ENCODE peak calls at places on chromosomes 11 and 22, in ten cellular contexts. One of them, this sample, is unnamed.

GRCh38 chr22:31532060-31532459 is 35.7 kb downstream of the SFI1 start:
- DNase-seq in dorsolateral prefrontal cortex: no peak
- DNase-seq in nephron progenitor cell: no peak
- DNase-seq in mesothelial cell of epicardium: no peak
- DNase-seq in choroid plexus epithelial cell: peak; percentile 15
- DNase-seq in chondrocyte: no peak
- DNase-seq in endothelial cell: no peak
- DNase-seq in lower lobe of right lung: no peak
- DNase-seq in heart left ventricle: no peak
- DNase-seq in GM10248: no peak
- DNase-seq in this sample: no peak

GRCh38 chr11:10351768-10352641 is 47.1 kb downstream of the ADM start:
- DNase-seq in dorsolateral prefrontal cortex: no peak
- DNase-seq in nephron progenitor cell: no peak
- DNase-seq in mesothelial cell of epicardium: no peak
- DNase-seq in choroid plexus epithelial cell: peak; percentile 92
- DNase-seq in chondrocyte: no peak
- DNase-seq in endothelial cell: peak; percentile 43
- DNase-seq in lower lobe of right lung: no peak
- DNase-seq in heart left ventricle: peak; percentile 79
- DNase-seq in GM10248: no peak
- DNase-seq in this sample: peak; percentile 55

GRCh38 chr22:37063436-37064420 is 12.2 kb downstream of the KCTD17 start:
- DNase-seq in dorsolateral prefrontal cortex: no peak
- DNase-seq in nephron progenitor cell: no peak
- DNase-seq in mesothelial cell of epicardium: no peak
- DNase-seq in choroid plexus epithelial cell: no peak
- DNase-seq in chondrocyte: no peak
- DNase-seq in endothelial cell: no peak
- DNase-seq in lower lobe of right lung: no peak
- DNase-seq in heart left ventricle: no peak
- DNase-seq in GM10248: no peak
- DNase-seq in this sample: no peak

GRCh38 chr11:104254347-104254746 is 90.4 kb upstream of the PDGFD start:
- DNase-seq in dorsolateral prefrontal cortex: no peak
- DNase-seq in nephron progenitor cell: peak; percentile 50
- DNase-seq in mesothelial cell of epicardium: no peak
- DNase-seq in choroid plexus epithelial cell: peak; percentile 67
- DNase-seq in chondrocyte: no peak
- DNase-seq in endothelial cell: peak; percentile 77
- DNase-seq in lower lobe of right lung: no peak
- DNase-seq in heart left ventricle: peak; percentile 18
- DNase-seq in GM10248: peak; percentile 18
- DNase-seq in this sample: peak; percentile 77

GRCh38 chr22:37157516-37158289 is 8.0 kb upstream of the IL2RB start:
- DNase-seq in dorsolateral prefrontal cortex: no peak
- DNase-seq in nephron progenitor cell: no peak
- DNase-seq in mesothelial cell of epicardium: no peak
- DNase-seq in choroid plexus epithelial cell: no peak
- DNase-seq in chondrocyte: no peak
- DNase-seq in endothelial cell: no peak
- DNase-seq in lower lobe of right lung: no peak
- DNase-seq in heart left ventricle: no peak
- DNase-seq in GM10248: no peak
- DNase-seq in this sample: no peak

GRCh38 chr11:43567396-43567975 is 113.1 kb upstream of the HSD17B12 start:
- DNase-seq in dorsolateral prefrontal cortex: no peak
- DNase-seq in nephron progenitor cell: no peak
- DNase-seq in mesothelial cell of epicardium: no peak
- DNase-seq in choroid plexus epithelial cell: peak; percentile 83
- DNase-seq in chondrocyte: no peak
- DNase-seq in endothelial cell: no peak
- DNase-seq in lower lobe of right lung: no peak
- DNase-seq in heart left ventricle: no peak
- DNase-seq in GM10248: peak; percentile 67
- DNase-seq in this sample: peak; percentile 70

GRCh38 chr11:123260511-123261211 is 65.6 kb upstream of the CLMP start:
- DNase-seq in dorsolateral prefrontal cortex: no peak
- DNase-seq in nephron progenitor cell: no peak
- DNase-seq in mesothelial cell of epicardium: no peak
- DNase-seq in choroid plexus epithelial cell: no peak
- DNase-seq in chondrocyte: no peak
- DNase-seq in endothelial cell: no peak
- DNase-seq in lower lobe of right lung: no peak
- DNase-seq in heart left ventricle: no peak
- DNase-seq in GM10248: no peak
- DNase-seq in this sample: no peak

GRCh38 chr11:20005747-20006146 is 154.5 kb downstream of the DBX1 start:
- DNase-seq in dorsolateral prefrontal cortex: no peak
- DNase-seq in nephron progenitor cell: no peak
- DNase-seq in mesothelial cell of epicardium: no peak
- DNase-seq in choroid plexus epithelial cell: no peak
- DNase-seq in chondrocyte: no peak
- DNase-seq in endothelial cell: no peak
- DNase-seq in lower lobe of right lung: no peak
- DNase-seq in heart left ventricle: no peak
- DNase-seq in GM10248: no peak
- DNase-seq in this sample: no peak

GRCh38 chr22:39351689-39352214 is 2.0 kb downstream of the SYNGR1 start:
- DNase-seq in dorsolateral prefrontal cortex: no peak
- DNase-seq in nephron progenitor cell: peak; percentile 46
- DNase-seq in mesothelial cell of epicardium: no peak
- DNase-seq in choroid plexus epithelial cell: peak; percentile 66
- DNase-seq in chondrocyte: no peak
- DNase-seq in endothelial cell: no peak
- DNase-seq in lower lobe of right lung: no peak
- DNase-seq in heart left ventricle: no peak
- DNase-seq in GM10248: no peak
- DNase-seq in this sample: no peak

GRCh38 chr11:10050561-10050960 is 243.5 kb downstream of the SBF2 start:
- DNase-seq in dorsolateral prefrontal cortex: no peak
- DNase-seq in nephron progenitor cell: no peak
- DNase-seq in mesothelial cell of epicardium: no peak
- DNase-seq in choroid plexus epithelial cell: peak; percentile 17
- DNase-seq in chondrocyte: no peak
- DNase-seq in endothelial cell: no peak
- DNase-seq in lower lobe of right lung: no peak
- DNase-seq in heart left ventricle: no peak
- DNase-seq in GM10248: no peak
- DNase-seq in this sample: peak; percentile 39

GRCh38 chr11:106353031-106353430 is 275.6 kb downstream of the AASDHPPT start:
- DNase-seq in dorsolateral prefrontal cortex: no peak
- DNase-seq in nephron progenitor cell: no peak
- DNase-seq in mesothelial cell of epicardium: no peak
- DNase-seq in choroid plexus epithelial cell: no peak
- DNase-seq in chondrocyte: no peak
- DNase-seq in endothelial cell: no peak
- DNase-seq in lower lobe of right lung: no peak
- DNase-seq in heart left ventricle: no peak
- DNase-seq in GM10248: no peak
- DNase-seq in this sample: no peak

GRCh38 chr11:32034149-32034548 is 56.7 kb upstream of the RCN1 start:
- DNase-seq in dorsolateral prefrontal cortex: no peak
- DNase-seq in nephron progenitor cell: no peak
- DNase-seq in mesothelial cell of epicardium: no peak
- DNase-seq in choroid plexus epithelial cell: peak; percentile 97
- DNase-seq in chondrocyte: no peak
- DNase-seq in endothelial cell: no peak
- DNase-seq in lower lobe of right lung: no peak
- DNase-seq in heart left ventricle: no peak
- DNase-seq in GM10248: no peak
- DNase-seq in this sample: peak; percentile 16

DNA sequence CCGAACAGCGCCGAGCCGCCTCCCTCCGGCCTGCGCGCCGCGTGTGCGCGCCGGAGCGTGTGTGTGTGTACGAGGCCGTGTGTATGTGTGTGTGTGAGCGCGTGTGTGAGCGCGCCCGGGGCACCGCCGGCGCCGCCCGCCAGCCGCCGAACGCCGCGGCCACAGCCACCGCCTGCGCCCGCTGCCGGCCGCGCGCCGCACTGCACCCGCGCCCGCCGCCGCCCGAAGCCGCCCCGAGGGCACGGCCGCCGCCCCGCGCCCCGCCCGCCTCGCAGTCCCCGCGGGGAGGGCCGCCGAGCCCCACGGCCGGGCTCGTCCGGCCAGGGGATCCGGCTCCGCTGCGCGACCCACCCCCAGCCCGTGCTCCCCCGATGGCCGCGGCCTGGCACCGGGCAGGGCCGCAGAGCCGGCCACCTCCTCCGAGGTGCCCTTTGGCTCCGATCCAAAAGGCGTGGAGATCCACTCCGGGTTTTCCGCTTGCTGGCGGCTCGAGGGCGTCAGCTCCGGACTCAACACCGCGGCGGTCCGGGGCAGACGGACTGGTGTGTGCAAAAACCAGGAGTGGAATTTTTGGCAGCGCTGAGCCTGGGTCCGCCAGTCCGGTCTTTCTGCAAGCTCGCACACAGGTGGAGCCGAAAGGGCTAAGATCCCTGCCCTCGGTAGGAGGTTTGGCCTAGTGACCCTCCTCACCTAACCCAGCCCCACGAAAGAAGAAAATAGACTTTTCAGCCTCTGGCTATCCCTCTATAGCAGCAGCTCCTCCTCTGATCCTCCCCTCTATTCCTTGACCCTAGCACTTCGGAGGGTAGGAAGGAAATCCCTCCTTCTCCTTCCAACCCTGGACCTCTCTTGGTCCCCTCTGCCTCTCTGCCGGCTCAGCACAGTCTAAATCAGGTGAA is at the start of gene SYT7:
- DNase-seq in dorsolateral prefrontal cortex: peak; percentile 93
- DNase-seq in nephron progenitor cell: peak; percentile 100
- DNase-seq in mesothelial cell of epicardium: peak; percentile 94
- DNase-seq in choroid plexus epithelial cell: peak; percentile 98
- DNase-seq in chondrocyte: peak; percentile 98
- DNase-seq in endothelial cell: peak; percentile 100
- DNase-seq in lower lobe of right lung: peak; percentile 95
- DNase-seq in heart left ventricle: peak; percentile 96
- DNase-seq in GM10248: peak; percentile 95
- DNase-seq in this sample: peak; percentile 95
- TF ChIP-seq CTCF in dorsolateral prefrontal cortex: no peak
- TF ChIP-seq CTCF in nephron progenitor cell: no peak
- TF ChIP-seq CTCF in mesothelial cell of epicardium: no peak
- TF ChIP-seq CTCF in choroid plexus epithelial cell: peak; percentile 31
- TF ChIP-seq CTCF in chondrocyte: peak; percentile 43
- TF ChIP-seq CTCF in endothelial cell: peak; percentile 6
- TF ChIP-seq CTCF in lower lobe of right lung: no peak
- TF ChIP-seq CTCF in heart left ventricle: no peak
- TF ChIP-seq CTCF in GM10248: peak; percentile 56
- TF ChIP-seq CTCF in this sample: no peak

GRCh38 chr11:64757549-64758329 is 2.0 kb downstream of the PYGM start:
- DNase-seq in dorsolateral prefrontal cortex: peak; percentile 20
- DNase-seq in nephron progenitor cell: peak; percentile 5
- DNase-seq in mesothelial cell of epicardium: no peak
- DNase-seq in choroid plexus epithelial cell: no peak
- DNase-seq in chondrocyte: peak; percentile 75
- DNase-seq in endothelial cell: no peak
- DNase-seq in lower lobe of right lung: no peak
- DNase-seq in heart left ventricle: no peak
- DNase-seq in GM10248: peak; percentile 11
- DNase-seq in this sample: no peak
- TF ChIP-seq CTCF in dorsolateral prefrontal cortex: no peak
- TF ChIP-seq CTCF in nephron progenitor cell: no peak
- TF ChIP-seq CTCF in mesothelial cell of epicardium: no peak
- TF ChIP-seq CTCF in choroid plexus epithelial cell: no peak
- TF ChIP-seq CTCF in chondrocyte: no peak
- TF ChIP-seq CTCF in endothelial cell: no peak
- TF ChIP-seq CTCF in lower lobe of right lung: no peak
- TF ChIP-seq CTCF in heart left ventricle: no peak
- TF ChIP-seq CTCF in GM10248: no peak
- TF ChIP-seq CTCF in this sample: no peak

GRCh38 chr11:67054851-67055523 is 1.7 kb upstream of the RHOD start:
- DNase-seq in dorsolateral prefrontal cortex: no peak
- DNase-seq in nephron progenitor cell: no peak
- DNase-seq in mesothelial cell of epicardium: no peak
- DNase-seq in choroid plexus epithelial cell: peak; percentile 88
- DNase-seq in chondrocyte: no peak
- DNase-seq in endothelial cell: no peak
- DNase-seq in lower lobe of right lung: peak; percentile 78
- DNase-seq in heart left ventricle: peak; percentile 40
- DNase-seq in GM10248: no peak
- DNase-seq in this sample: peak; percentile 88
- TF ChIP-seq CTCF in dorsolateral prefrontal cortex: no peak
- TF ChIP-seq CTCF in nephron progenitor cell: no peak
- TF ChIP-seq CTCF in mesothelial cell of epicardium: no peak
- TF ChIP-seq CTCF in choroid plexus epithelial cell: no peak
- TF ChIP-seq CTCF in chondrocyte: no peak
- TF ChIP-seq CTCF in endothelial cell: no peak
- TF ChIP-seq CTCF in lower lobe of right lung: no peak
- TF ChIP-seq CTCF in heart left ventricle: no peak
- TF ChIP-seq CTCF in GM10248: no peak
- TF ChIP-seq CTCF in this sample: no peak

GRCh38 chr11:33687733-33688479 is 12.7 kb downstream of the C11orf91 start:
- DNase-seq in dorsolateral prefrontal cortex: peak; percentile 53
- DNase-seq in nephron progenitor cell: peak; percentile 66
- DNase-seq in mesothelial cell of epicardium: no peak
- DNase-seq in choroid plexus epithelial cell: peak; percentile 89
- DNase-seq in chondrocyte: no peak
- DNase-seq in endothelial cell: peak; percentile 60
- DNase-seq in lower lobe of right lung: no peak
- DNase-seq in heart left ventricle: no peak
- DNase-seq in GM10248: peak; percentile 53
- DNase-seq in this sample: peak; percentile 77

GRCh38 chr11:33682019-33682418 is 18.6 kb downstream of the C11orf91 start:
- DNase-seq in dorsolateral prefrontal cortex: no peak
- DNase-seq in nephron progenitor cell: no peak
- DNase-seq in mesothelial cell of epicardium: no peak
- DNase-seq in choroid plexus epithelial cell: no peak
- DNase-seq in chondrocyte: no peak
- DNase-seq in endothelial cell: no peak
- DNase-seq in lower lobe of right lung: no peak
- DNase-seq in heart left ventricle: no peak
- DNase-seq in GM10248: no peak
- DNase-seq in this sample: no peak

GRCh38 chr11:33685061-33685460 is 15.6 kb downstream of the C11orf91 start:
- DNase-seq in dorsolateral prefrontal cortex: no peak
- DNase-seq in nephron progenitor cell: no peak
- DNase-seq in mesothelial cell of epicardium: no peak
- DNase-seq in choroid plexus epithelial cell: no peak
- DNase-seq in chondrocyte: no peak
- DNase-seq in endothelial cell: no peak
- DNase-seq in lower lobe of right lung: no peak
- DNase-seq in heart left ventricle: no peak
- DNase-seq in GM10248: no peak
- DNase-seq in this sample: no peak

GRCh38 chr11:33684003-33684715 is 16.5 kb downstream of the C11orf91 start:
- DNase-seq in dorsolateral prefrontal cortex: no peak
- DNase-seq in nephron progenitor cell: no peak
- DNase-seq in mesothelial cell of epicardium: no peak
- DNase-seq in choroid plexus epithelial cell: no peak
- DNase-seq in chondrocyte: no peak
- DNase-seq in endothelial cell: no peak
- DNase-seq in lower lobe of right lung: no peak
- DNase-seq in heart left ventricle: no peak
- DNase-seq in GM10248: no peak
- DNase-seq in this sample: no peak

DNA sequence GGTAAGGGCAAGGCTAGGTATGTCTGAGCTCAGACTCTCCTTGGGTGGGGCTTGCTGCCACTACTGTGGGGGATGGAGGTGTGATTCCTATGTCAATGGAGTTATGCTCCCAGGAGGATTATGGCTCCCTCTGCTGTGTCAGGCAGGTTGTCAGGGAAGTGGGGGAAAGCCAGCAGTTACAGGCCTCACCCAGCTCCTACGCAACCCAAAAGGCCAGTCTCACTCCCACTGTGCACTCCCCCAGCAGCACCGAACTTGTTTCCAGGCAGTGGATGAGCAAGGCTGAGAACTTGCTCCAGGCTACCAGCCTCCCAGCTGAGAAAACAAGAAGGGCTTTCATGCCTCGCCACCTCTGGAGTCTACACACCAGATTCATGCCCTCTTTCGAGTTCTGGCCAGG is 18.2 kb downstream of the C11orf91 start:
- DNase-seq in dorsolateral prefrontal cortex: no peak
- DNase-seq in nephron progenitor cell: no peak
- DNase-seq in mesothelial cell of epicardium: no peak
- DNase-seq in choroid plexus epithelial cell: no peak
- DNase-seq in chondrocyte: no peak
- DNase-seq in endothelial cell: no peak
- DNase-seq in lower lobe of right lung: no peak
- DNase-seq in heart left ventricle: no peak
- DNase-seq in GM10248: no peak
- DNase-seq in this sample: peak; percentile 48
- TF ChIP-seq CTCF in dorsolateral prefrontal cortex: no peak
- TF ChIP-seq CTCF in nephron progenitor cell: no peak
- TF ChIP-seq CTCF in mesothelial cell of epicardium: no peak
- TF ChIP-seq CTCF in choroid plexus epithelial cell: peak; percentile 56
- TF ChIP-seq CTCF in chondrocyte: peak; percentile 45
- TF ChIP-seq CTCF in endothelial cell: no peak
- TF ChIP-seq CTCF in lower lobe of right lung: no peak
- TF ChIP-seq CTCF in heart left ventricle: no peak
- TF ChIP-seq CTCF in GM10248: no peak
- TF ChIP-seq CTCF in this sample: peak; percentile 25